ENCODE peak calls at places on chromosomes 11 and 22, in four cellular contexts. E, A, U and N are unnamed samples.

GRCh38 chr22:19876941-19877625 is 22.4 kb upstream of the GNB1L start:
- DNase-seq in E (no peak), U (no peak), A (peak), N (no peak)

GRCh38 chr22:48785792-48786678 is 1041.6 kb downstream of the BRD1 start:
- DNase-seq in U (no peak), A (no peak), E (no peak), N (no peak)

GRCh38 chr11:122741613-122742012 is 86.1 kb downstream of the UBASH3B start:
- DNase-seq in U (peak), E (no peak), A (no peak), N (no peak)

GRCh38 chr11:104997288-104997687 is 25.7 kb downstream of the CASP5 start:
- DNase-seq in E (no peak), A (no peak), U (peak), N (no peak)

GRCh38 chr11:1760351-1761109 is 3.2 kb downstream of the CTSD start:
- DNase-seq in E (no peak), U (no peak), A (no peak), N (no peak)

GRCh38 chr11:115409116-115409663 is 95.0 kb downstream of the CADM1 start:
- DNase-seq in U (no peak), E (no peak), A (no peak), N (no peak)

GRCh38 chr11:67611165-67611564 is 4.4 kb downstream of the NDUFV1 start:
- DNase-seq in E (no peak), U (no peak), A (no peak), N (no peak)

GRCh38 chr11:107609384-107610218 is 18.7 kb downstream of the ELMOD1 start:
- DNase-seq in A (no peak), U (no peak), E (no peak), N (no peak)

GRCh38 chr11:18383388-18384156 is 10.8 kb upstream of the LDHA start:
- DNase-seq in A (peak), E (no peak), U (peak), N (peak)

GRCh38 chr11:64559351-64560138 is 31.5 kb upstream of the SLC22A12 start:
- DNase-seq in A (no peak), E (no peak), U (no peak), N (no peak)

GRCh38 chr11:61732705-61733104 is 19.7 kb upstream of the MYRF start:
- DNase-seq in U (no peak), E (no peak), A (no peak), N (no peak)

GRCh38 chr11:116826751-116827431 is 2.8 kb upstream of the APOC3 start:
- DNase-seq in U (no peak), A (no peak), E (no peak), N (no peak)

GRCh38 chr22:39418696-39419095 is 19.1 kb downstream of the TAB1 start:
- DNase-seq in E (no peak), U (no peak), A (no peak), N (no peak)

GRCh38 chr11:10268746-10269487 is 25.1 kb downstream of the SBF2 start:
- DNase-seq in U (no peak), E (no peak), A (no peak), N (no peak)

GRCh38 chr11:37450613-37451012 is 852.6 kb upstream of the RAG2 start:
- DNase-seq in U (peak), E (no peak), A (no peak), N (no peak)

GRCh38 chr11:22304337-22304961 is 33.7 kb upstream of the SLC17A6 start:
- DNase-seq in U (no peak), E (no peak), A (peak), N (no peak)

GRCh38 chr22:17369553-17370035 is 334 bp downstream of the CECR2 start:
- DNase-seq in E (no peak), A (peak), U (no peak), N (no peak)

GRCh38 chr11:63868399-63869064 is 29.6 kb downstream of the MARK2 start:
- DNase-seq in A (no peak), E (no peak), U (peak), N (no peak)

GRCh38 chr11:107747622-107748021 is 35.8 kb upstream of the SLN start:
- DNase-seq in A (no peak), U (no peak), E (no peak), N (no peak)

GRCh38 chr11:61543606-61544306 is 35.2 kb downstream of the LRRC10B start:
- DNase-seq in A (no peak), E (no peak), U (no peak), N (no peak)

GRCh38 chr11:45929486-45930030 is 7.1 kb downstream of the LARGE2 start:
- DNase-seq in U (no peak), A (no peak), E (no peak), N (no peak)

GRCh38 chr11:121318848-121319834 is 26.6 kb downstream of the SC5D start:
- DNase-seq in U (peak), A (peak), E (no peak), N (no peak)

GRCh38 chr22:46090051-46090591 is 60.2 kb upstream of the PPARA start:
- DNase-seq in U (no peak), E (no peak), A (no peak), N (no peak)

GRCh38 chr11:17649696-17650600 is 69.4 kb upstream of the MYOD1 start:
- DNase-seq in U (no peak), E (no peak), A (no peak), N (no peak)

GRCh38 chr22:50526849-50527801 is 1.7 kb upstream of the SCO2 start:
- DNase-seq in U (peak), E (no peak), A (peak), N (no peak)

GRCh38 chr11:65435981-65436411 is 13.4 kb downstream of the NEAT1 start:
- DNase-seq in A (no peak), E (no peak), U (no peak), N (no peak)

GRCh38 chr22:30295576-30295975 is 6.3 kb upstream of the CASTOR1 start:
- DNase-seq in U (no peak), E (no peak), A (no peak), N (no peak)

GRCh38 chr22:49328630-49329405 is 498.9 kb downstream of the BRD1 start:
- DNase-seq in E (no peak), U (no peak), A (no peak), N (no peak)

GRCh38 chr11:10561043-10561818 is 7.2 kb downstream of the LYVE1 start:
- DNase-seq in A (no peak), U (no peak), E (no peak), N (no peak)

GRCh38 chr22:21762712-21763581 is 27.4 kb upstream of the YPEL1 start:
- DNase-seq in E (no peak), U (peak), A (no peak), N (no peak)

GRCh38 chr11:82906236-82906635 is 4.7 kb downstream of the DDIAS start:
- DNase-seq in U (no peak), E (no peak), A (no peak), N (no peak)

GRCh38 chr11:104098555-104098954 is 62.1 kb downstream of the DDI1 start:
- DNase-seq in U (no peak), A (no peak), E (no peak), N (no peak)

GRCh38 chr22:47171441-47172221 is 409.2 kb downstream of the TBC1D22A start:
- DNase-seq in U (no peak), E (no peak), A (no peak), N (no peak)

GRCh38 chr22:47168900-47169800 is 406.7 kb downstream of the TBC1D22A start:
- DNase-seq in A (peak), E (peak), U (peak), N (no peak)

GRCh38 chr22:47167056-47167455 is 404.6 kb downstream of the TBC1D22A start:
- DNase-seq in A (no peak), U (no peak), E (no peak), N (no peak)

GRCh38 chr22:47168441-47168840 is 406.0 kb downstream of the TBC1D22A start:
- DNase-seq in A (no peak), E (no peak), U (no peak), N (no peak)

DNA sequence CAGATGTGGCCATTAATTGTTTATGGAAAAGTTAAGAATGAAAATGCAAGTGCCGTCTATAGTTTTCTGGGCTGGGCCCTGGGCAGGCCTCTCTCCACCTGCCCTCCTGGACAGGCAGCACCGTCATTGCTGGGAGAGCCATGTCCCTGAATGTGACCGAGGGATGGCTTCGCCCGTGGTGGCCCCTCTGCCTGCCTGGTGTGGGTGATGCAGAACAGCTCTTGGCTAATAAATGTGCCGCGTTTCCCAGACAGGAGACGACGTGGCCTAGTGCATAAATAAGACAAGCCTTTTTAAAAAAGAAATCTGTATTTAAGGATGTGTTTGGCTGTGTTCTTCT is 407.3 kb downstream of the TBC1D22A start:
- DNase-seq in E (no peak), U (no peak), A (no peak), N (no peak)
- TF ChIP-seq GABPA in E (no peak), U (no peak), A (no peak), N (no peak)

GRCh38 chr11:118157186-118157895 is 4.7 kb upstream of the SCN4B start:
- DNase-seq in E (no peak), U (no peak), A (no peak), N (no peak)

GRCh38 chr11:118162846-118163245 is 10.2 kb upstream of the SCN4B start:
- DNase-seq in E (no peak), U (no peak), A (no peak), N (no peak)

GRCh38 chr11:118163494-118163893 is 10.9 kb upstream of the SCN4B start:
- DNase-seq in A (no peak), E (no peak), U (no peak), N (no peak)

GRCh38 chr11:118164885-118165284 is 11.6 kb downstream of the SCN2B start:
- DNase-seq in U (no peak), A (no peak), E (no peak), N (no peak)

DNA sequence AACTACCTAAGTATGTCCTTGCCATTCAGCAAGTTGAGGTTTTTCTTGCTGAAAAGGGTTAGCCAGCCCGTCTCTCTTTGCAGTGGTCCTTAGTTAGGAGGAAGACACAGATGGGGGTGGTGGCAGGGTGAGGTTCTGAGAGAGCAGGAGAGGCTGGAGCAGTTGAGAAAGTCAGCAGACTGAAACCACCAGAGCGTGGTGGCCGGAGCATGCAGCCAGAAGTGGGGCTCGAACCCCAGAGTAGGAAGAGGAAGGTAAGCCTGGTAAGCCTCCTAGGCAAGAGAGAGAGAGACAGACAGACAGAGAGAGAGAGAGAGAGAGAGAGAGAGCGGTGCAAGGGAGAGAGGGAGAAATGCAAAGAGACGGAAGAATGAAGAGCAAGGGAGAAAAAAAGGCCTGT is 9.2 kb upstream of the SCN4B start:
- DNase-seq in U (no peak), A (no peak), E (no peak), N (no peak)
- TF ChIP-seq GABPA in U (no peak), A (no peak), E (no peak), N (no peak)

DNA sequence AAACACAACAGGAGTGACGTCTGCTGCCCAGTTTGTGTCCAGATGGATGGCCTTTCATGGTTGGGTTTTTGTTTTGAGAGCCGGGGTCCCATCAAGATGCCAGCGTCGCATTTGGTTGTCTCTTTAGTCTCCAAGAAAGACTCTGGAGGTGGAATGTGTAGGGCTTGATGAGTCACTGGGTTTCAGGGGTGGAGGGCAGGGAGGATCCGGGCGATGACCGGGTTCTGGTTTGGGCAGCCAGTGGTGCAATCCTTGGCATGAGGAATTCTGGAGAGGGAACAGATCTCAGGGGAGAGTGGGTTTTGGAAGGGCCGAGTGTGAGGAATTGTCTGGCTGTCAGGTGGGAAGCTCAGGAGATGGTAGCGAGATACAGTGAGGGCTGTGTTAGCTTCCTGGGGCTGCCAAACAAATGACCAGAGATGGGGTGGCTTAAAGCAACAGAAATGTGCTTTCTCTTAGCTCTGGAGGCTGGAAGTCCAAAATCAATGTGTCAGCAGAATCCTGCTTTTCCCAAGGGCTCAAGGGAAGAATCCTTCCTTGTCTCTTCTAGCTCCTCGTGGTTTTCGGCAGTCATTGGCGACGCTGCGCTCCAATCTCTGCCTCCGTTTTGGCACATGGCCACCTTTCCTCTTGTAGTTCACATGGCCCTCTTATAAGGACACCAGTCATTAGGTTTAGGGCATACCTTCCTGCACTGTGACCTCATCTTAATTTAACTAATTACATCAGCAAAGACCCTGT is 26.4 kb upstream of the PPFIA1 start:
- DNase-seq in E (no peak), U (no peak), A (no peak), N (no peak)
- TF ChIP-seq GABPA in E (no peak), U (no peak), A (no peak), N (no peak)

DNA sequence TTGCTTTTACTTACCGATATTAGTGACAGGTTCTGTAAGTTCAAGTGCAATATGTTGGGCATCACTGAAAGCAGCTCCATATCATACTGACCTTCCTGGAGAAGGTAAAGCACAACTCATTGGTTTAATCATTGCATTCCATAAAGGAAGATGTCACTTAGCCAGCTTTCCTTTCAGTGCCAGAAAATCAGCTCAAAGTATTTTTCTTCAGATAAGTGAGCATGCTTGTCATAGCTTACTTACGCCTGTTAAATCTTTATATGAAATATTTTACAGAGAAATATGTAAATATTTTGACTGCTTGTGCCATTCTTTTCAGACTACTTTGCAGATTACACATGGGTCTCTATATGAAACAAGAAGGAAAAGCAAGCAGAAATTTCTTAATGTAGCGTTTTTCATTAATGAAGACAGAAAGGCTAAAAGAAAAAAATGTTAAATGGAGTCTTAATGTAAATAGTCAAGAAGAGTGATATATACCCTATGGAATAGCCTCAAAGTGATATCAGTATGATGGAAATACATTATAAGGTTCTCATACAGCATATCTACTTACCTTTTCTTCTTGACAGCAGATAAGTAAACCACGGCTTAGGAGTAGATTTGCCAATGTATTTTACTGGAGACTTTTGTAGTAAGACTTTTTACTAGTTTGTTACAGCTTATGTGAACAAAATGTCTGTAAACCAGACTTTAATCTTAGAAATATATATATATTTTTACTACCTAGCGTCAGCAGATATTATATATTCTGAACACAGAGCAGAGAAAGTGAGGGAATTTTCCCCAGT is 649.7 kb downstream of the METTL15 start:
- DNase-seq in E (no peak), U (no peak), A (no peak), N (no peak)
- TF ChIP-seq GABPA in E (no peak), U (no peak), A (no peak), N (no peak)

GRCh38 chr11:460331-461199 is 10.5 kb downstream of the PTDSS2 start:
- DNase-seq in A (no peak), U (no peak), E (no peak), N (no peak)
- TF ChIP-seq GABPA in A (no peak), U (no peak), E (no peak), N (no peak)

GRCh38 chr22:35313311-35314121 is 13.8 kb downstream of the TOM1 start:
- DNase-seq in U (no peak), A (no peak), E (no peak), N (no peak)
- TF ChIP-seq GABPA in U (no peak), A (no peak), E (no peak), N (no peak)

GRCh38 chr11:3166268-3167142 is 1.4 kb upstream of the OSBPL5 start:
- DNase-seq in A (no peak), U (no peak), E (no peak), N (no peak)
- TF ChIP-seq GABPA in A (no peak), U (no peak), E (no peak), N (no peak)

GRCh38 chr22:23067023-23067650 is 3.2 kb upstream of the GNAZ start:
- DNase-seq in A (no peak), E (no peak), U (no peak), N (no peak)
- TF ChIP-seq GABPA in A (no peak), E (no peak), U (no peak), N (no peak)

DNA sequence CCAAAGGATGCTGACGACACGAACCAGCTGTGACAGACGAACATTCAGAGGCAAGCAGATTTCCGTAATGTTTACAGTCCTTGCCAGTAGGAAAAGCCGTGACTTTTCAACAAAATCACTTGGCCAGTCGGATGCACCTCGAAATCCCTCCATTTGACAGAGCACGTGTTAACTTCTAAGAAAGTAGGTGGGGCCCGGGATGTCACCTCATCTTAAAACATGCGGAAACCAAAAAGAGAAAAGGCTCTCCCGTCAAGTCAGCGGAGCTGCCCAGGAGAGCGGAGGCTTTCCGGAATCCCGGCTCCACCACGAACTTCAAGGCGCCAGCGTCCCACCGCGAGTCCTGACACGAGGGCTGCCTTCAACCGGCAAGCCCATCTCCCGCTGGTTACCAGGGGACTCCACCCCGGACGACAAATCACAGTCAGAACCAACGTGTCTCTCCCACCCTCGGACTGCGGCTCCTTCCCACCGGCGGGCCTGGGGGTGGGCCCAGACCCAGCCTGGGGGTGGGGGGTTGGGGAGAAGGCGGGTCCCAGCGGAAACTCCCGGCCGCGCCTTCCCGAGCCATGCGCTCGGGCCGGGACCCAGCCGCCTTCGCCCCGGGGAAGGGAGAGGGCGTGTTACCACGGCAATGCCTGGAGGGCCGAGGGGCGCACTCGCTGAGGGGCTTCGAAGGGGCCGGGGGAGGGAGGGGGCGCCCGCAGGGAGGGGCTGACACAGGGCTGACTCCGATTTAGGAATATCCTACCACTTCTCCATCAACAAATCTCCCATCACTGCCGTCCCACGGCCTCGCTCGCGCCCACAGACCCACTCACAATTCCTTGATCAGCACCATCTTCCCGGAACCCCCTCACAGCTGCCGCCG is 470 bp downstream of the PITPNB start:
- DNase-seq in U (peak), E (no peak), A (peak), N (no peak)
- TF ChIP-seq GABPA in U (no peak), E (no peak), A (no peak), N (no peak)